ENCODE peak calls at places on chromosomes 1 and 21, in four cellular contexts. B is T-helper 9 cell, R is SW480, Z is cardiac fibroblast. V is an unnamed sample.

GRCh38 chr1:86773331-86774288 is 69.2 kb downstream of the SH3GLB1 start:
- DNase-seq in B (no peak), Z (peak; percentile 17), R (peak; percentile 21), V (no peak)

GRCh38 chr1:53575141-53575947 is 116.1 kb downstream of the DMRTB1 start:
- DNase-seq in B (no peak), Z (no peak), R (no peak), V (no peak)

GRCh38 chr1:203034422-203035110 is 8.3 kb downstream of the PPFIA4 start:
- DNase-seq in B (no peak), R (no peak), Z (no peak), V (no peak)

GRCh38 chr1:150622219-150622975 is 7.0 kb downstream of the ENSA start:
- DNase-seq in B (no peak), R (no peak), Z (peak; percentile 67), V (no peak)

GRCh38 chr1:11376981-11377583 is 101.9 kb upstream of the DISP3 start:
- DNase-seq in B (no peak), Z (no peak), R (no peak), V (peak; percentile 91)

GRCh38 chr21:43981871-43982210 is 30.3 kb upstream of the TRAPPC10 start:
- DNase-seq in R (no peak), B (no peak), Z (no peak), V (no peak)

GRCh38 chr1:78210167-78210566 is 164.4 kb downstream of the GIPC2 start:
- DNase-seq in Z (no peak), R (no peak), B (no peak), V (no peak)

GRCh38 chr1:212529211-212529731 is 79.3 kb upstream of the ATF3 start:
- DNase-seq in B (no peak), Z (no peak), R (no peak), V (no peak)

GRCh38 chr1:158283965-158284364 is 5.8 kb upstream of the CD1C start:
- DNase-seq in B (no peak), Z (no peak), R (no peak), V (no peak)

GRCh38 chr21:35178812-35179211 is 129.7 kb upstream of the RUNX1 start:
- DNase-seq in B (no peak), R (peak; percentile 31), Z (no peak), V (no peak)

GRCh38 chr1:88683516-88683847 is 591 bp upstream of the PKN2 start:
- DNase-seq in B (peak; percentile 32), R (peak; percentile 45), Z (no peak), V (no peak)

GRCh38 chr21:16587141-16587570 is 857.4 kb downstream of the USP25 start:
- DNase-seq in B (no peak), Z (peak; percentile 80), R (peak; percentile 35), V (peak; percentile 97)

GRCh38 chr1:180415985-180416633 is 86.3 kb downstream of the ACBD6 start:
- DNase-seq in R (peak; percentile 39), B (no peak), Z (peak; percentile 70), V (peak; percentile 49)

GRCh38 chr1:12052008-12052573 is 11.0 kb upstream of the TNFRSF8 start:
- DNase-seq in Z (peak; percentile 85), R (peak; percentile 89), B (no peak), V (peak; percentile 25)

GRCh38 chr1:30325999-30326398 is 397.4 kb downstream of the MATN1 start:
- DNase-seq in Z (no peak), B (no peak), R (no peak), V (no peak)

GRCh38 chr21:15309721-15310120 is 244.9 kb upstream of the NRIP1 start:
- DNase-seq in Z (peak; percentile 59), R (no peak), B (no peak), V (no peak)